ENCODE peak calls at places on chromosomes 16 and 17, in nine cellular contexts. A is NCI-H1048, V is amniotic stem cell, I is IMR-90, U is fibroblast of mammary gland, Z is GM23248, Q is NCI-H345, M is fibroblast of lung, S is fibroblast of villous mesenchyme. B is an unnamed sample.

GRCh38 chr16:615122-615521 is 15.7 kb upstream of the WFIKKN1 start:
- DNase-seq in A (no peak), V (no peak), I (no peak), U (no peak), Z (no peak), Q (no peak), M (no peak), S (no peak), B (no peak)

GRCh38 chr17:67092291-67092690 is 47.9 kb downstream of the CACNG1 start:
- DNase-seq in A (no peak), V (no peak), I (no peak), U (no peak), Z (no peak), Q (no peak), M (no peak), S (no peak), B (no peak)

GRCh38 chr17:74430385-74430705 is 1.5 kb upstream of the GPRC5C start:
- DNase-seq in A (no peak), V (no peak), I (no peak), U (no peak), Z (no peak), Q (no peak), M (no peak), S (no peak), B (no peak)

GRCh38 chr16:85158702-85159225 is 46.5 kb upstream of the CIBAR2 start:
- DNase-seq in A (no peak), V (no peak), I (no peak), U (no peak), Z (no peak), Q (no peak), M (no peak), S (no peak), B (no peak)

GRCh38 chr17:77403854-77404253 is 263.1 kb downstream of the SEC14L1 start:
- DNase-seq in A (no peak), V (no peak), I (no peak), U (no peak), Z (no peak), Q (no peak), M (no peak), S (no peak), B (no peak)

GRCh38 chr16:67844441-67844840 is 2.3 kb upstream of the NUTF2 start:
- DNase-seq in A (no peak), V (no peak), I (peak; percentile 51), U (peak; percentile 39), Z (peak; percentile 57), Q (no peak), M (no peak), S (peak; percentile 30), B (no peak)

GRCh38 chr16:14344292-14344691 is 273.2 kb downstream of the MRTFB start:
- DNase-seq in A (no peak), V (no peak), I (peak; percentile 11), U (no peak), Z (no peak), Q (no peak), M (no peak), S (no peak), B (no peak)

GRCh38 chr16:72997141-72997542 is 50.8 kb downstream of the ZFHX3 start:
- DNase-seq in A (no peak), V (no peak), I (peak; percentile 18), U (peak; percentile 81), Z (peak; percentile 55), Q (no peak), M (peak; percentile 84), S (peak; percentile 86), B (no peak)

GRCh38 chr17:2990396-2990795 is 73.0 kb downstream of the OR1D5 start:
- DNase-seq in A (no peak), V (no peak), I (no peak), U (no peak), Z (no peak), Q (no peak), M (no peak), S (no peak), B (no peak)

GRCh38 chr17:76561799-76562268 is 22.0 kb downstream of the PRCD start:
- DNase-seq in A (no peak), V (no peak), I (no peak), U (peak; percentile 49), Z (peak; percentile 57), Q (no peak), M (no peak), S (peak; percentile 29), B (no peak)

GRCh38 chr16:50285406-50286003 is 19.2 kb downstream of the ADCY7 start:
- DNase-seq in A (no peak), V (no peak), I (no peak), U (no peak), Z (peak; percentile 63), Q (no peak), M (no peak), S (no peak), B (no peak)

GRCh38 chr16:30741461-30741914 is 6.7 kb upstream of the PHKG2 start:
- DNase-seq in A (no peak), V (peak; percentile 68), I (peak; percentile 92), U (peak; percentile 75), Z (peak; percentile 91), Q (no peak), M (peak; percentile 50), S (peak; percentile 62), B (peak; percentile 81)

GRCh38 chr17:68391561-68392268 is 65.6 kb downstream of the WIPI1 start:
- DNase-seq in A (no peak), V (no peak), I (no peak), U (peak; percentile 40), Z (peak; percentile 38), Q (no peak), M (peak; percentile 28), S (no peak), B (no peak)

GRCh38 chr17:78291944-78292910 is 60.8 kb downstream of the TMEM235 start:
- DNase-seq in A (no peak), V (no peak), I (no peak), U (no peak), Z (no peak), Q (no peak), M (no peak), S (no peak), B (no peak)

GRCh38 chr16:64412578-64413280 is 709.1 kb downstream of the CDH11 start:
- DNase-seq in A (no peak), V (no peak), I (peak; percentile 69), U (peak; percentile 77), Z (peak; percentile 90), Q (no peak), M (peak; percentile 30), S (no peak), B (no peak)

GRCh38 chr17:48627625-48628510 is 1.7 kb upstream of the HOXB9 start:
- DNase-seq in A (no peak), V (no peak), I (no peak), U (no peak), Z (no peak), Q (no peak), M (no peak), S (no peak), B (no peak)

GRCh38 chr17:8338806-8339205 is 834 bp upstream of the ODF4 start:
- DNase-seq in A (no peak), V (no peak), I (no peak), U (no peak), Z (no peak), Q (no peak), M (no peak), S (no peak), B (no peak)

GRCh38 chr17:69501591-69502468 is 87.3 kb downstream of the MAP2K6 start:
- DNase-seq in A (no peak), V (peak; percentile 9), I (peak; percentile 90), U (peak; percentile 77), Z (peak; percentile 68), Q (peak; percentile 30), M (peak; percentile 99), S (peak; percentile 83), B (no peak)

GRCh38 chr16:87531418-87531817 is 38.6 kb upstream of the ZCCHC14 start:
- DNase-seq in A (no peak), V (no peak), I (no peak), U (no peak), Z (no peak), Q (peak; percentile 10), M (no peak), S (no peak), B (no peak)

GRCh38 chr16:69501956-69502457 is 63.8 kb upstream of the NFAT5 start:
- DNase-seq in A (no peak), V (no peak), I (no peak), U (no peak), Z (no peak), Q (no peak), M (no peak), S (peak; percentile 28), B (no peak)

GRCh38 chr16:86517652-86518258 is 7.4 kb downstream of the FOXF1 start:
- DNase-seq in A (no peak), V (peak; percentile 37), I (peak; percentile 88), U (peak; percentile 64), Z (peak; percentile 81), Q (peak; percentile 12), M (peak; percentile 89), S (peak; percentile 87), B (no peak)

GRCh38 chr17:2784864-2785263 is 11.4 kb upstream of the RAP1GAP2 start:
- DNase-seq in A (no peak), V (no peak), I (no peak), U (no peak), Z (no peak), Q (no peak), M (no peak), S (no peak), B (no peak)

GRCh38 chr17:72693956-72694355 is 398.5 kb downstream of the SLC39A11 start:
- DNase-seq in A (no peak), V (no peak), I (no peak), U (no peak), Z (no peak), Q (no peak), M (no peak), S (no peak), B (no peak)